ENCODE peak calls at places on chromosomes 2 and 18, in eight cellular contexts. F, U, D, R, G, O, Q and X are unnamed samples.
A peak's percentile ranks its signal among the peaks of the same experiment; 100 is the strongest.

GRCh38 chr2:10007921-10008808 is 35.2 kb upstream of the KLF11 start:
- DNase-seq in G (peak; percentile 36), F (no peak), O (no peak), D (no peak), R (peak; percentile 73), U (no peak), Q (no peak), X (no peak)

GRCh38 chr2:176392125-176392704 is 123.0 kb downstream of the MTX2 start:
- DNase-seq in R (no peak), U (peak; percentile 66), G (no peak), O (no peak), D (no peak), Q (no peak), F (no peak), X (no peak)

GRCh38 chr2:216388046-216388884 is 16.0 kb upstream of the MARCHF4 start:
- DNase-seq in O (no peak), Q (no peak), G (no peak), R (no peak), U (no peak), F (no peak), D (no peak), X (no peak)

GRCh38 chr2:173271825-173272224 is 82.8 kb upstream of the CDCA7 start:
- DNase-seq in R (no peak), G (no peak), F (no peak), O (no peak), D (no peak), U (no peak), Q (no peak), X (no peak)

GRCh38 chr2:202612145-202612544 is 22.6 kb upstream of the FAM117B start:
- DNase-seq in F (no peak), Q (no peak), D (no peak), G (no peak), U (no peak), O (no peak), R (no peak), X (no peak)

GRCh38 chr2:16561676-16562075 is 104.0 kb downstream of the CYRIA start:
- DNase-seq in O (no peak), U (no peak), F (no peak), Q (no peak), G (no peak), R (no peak), D (no peak), X (no peak)

GRCh38 chr2:120692691-120693090 is 43.0 kb upstream of the GLI2 start:
- DNase-seq in Q (no peak), U (no peak), F (no peak), R (no peak), G (no peak), O (no peak), D (no peak), X (no peak)

GRCh38 chr18:64409511-64409910 is 260.6 kb upstream of the LINC00305 start:
- DNase-seq in Q (peak; percentile 56), R (no peak), D (peak; percentile 33), F (no peak), O (peak; percentile 55), G (no peak), U (peak; percentile 16), X (no peak)

GRCh38 chr2:101038455-101039255 is 36.6 kb downstream of the RPL31 start:
- DNase-seq in Q (peak; percentile 19), F (no peak), O (peak; percentile 31), D (peak; percentile 11), G (no peak), U (no peak), R (no peak), X (no peak)

GRCh38 chr2:121803503-121803902 is 48.1 kb downstream of the TSN start:
- DNase-seq in R (no peak), F (no peak), G (no peak), O (no peak), Q (no peak), U (no peak), D (peak; percentile 76), X (no peak)

GRCh38 chr2:20931346-20931745 is 108.4 kb upstream of the LDAH start:
- DNase-seq in R (no peak), F (no peak), O (no peak), G (no peak), Q (no peak), U (no peak), D (no peak), X (no peak)

GRCh38 chr2:39216495-39217191 is 27.1 kb downstream of the CDKL4 start:
- DNase-seq in G (no peak), D (no peak), Q (peak; percentile 23), O (no peak), U (no peak), R (peak; percentile 64), F (no peak), X (no peak)

GRCh38 chr2:149290662-149291061 is 39.7 kb upstream of the LYPD6 start:
- DNase-seq in U (no peak), G (no peak), O (no peak), D (no peak), Q (no peak), R (no peak), F (no peak), X (no peak)

GRCh38 chr18:11274144-11274762 is 124.9 kb upstream of the PIEZO2 start:
- DNase-seq in D (no peak), R (no peak), Q (peak; percentile 28), F (no peak), G (no peak), O (no peak), U (no peak), X (no peak)

GRCh38 chr18:50231621-50232020 is 34.7 kb downstream of the CFAP53 start:
- DNase-seq in D (no peak), R (no peak), U (no peak), G (no peak), F (no peak), O (no peak), Q (peak; percentile 6), X (peak; percentile 38)

GRCh38 chr2:178895171-178895570 is 87.9 kb upstream of the TTN start:
- DNase-seq in F (no peak), R (no peak), D (no peak), U (no peak), Q (no peak), O (no peak), G (no peak), X (no peak)

GRCh38 chr2:228318218-228318617 is 136.7 kb upstream of the SPHKAP start:
- DNase-seq in G (no peak), Q (peak; percentile 34), O (peak; percentile 76), R (peak; percentile 54), D (no peak), F (no peak), U (peak; percentile 8), X (no peak)

GRCh38 chr2:70282439-70282838 is 11.1 kb downstream of the SNRPG start:
- DNase-seq in D (no peak), R (no peak), G (no peak), Q (no peak), U (no peak), F (no peak), O (no peak), X (no peak)

GRCh38 chr2:8487461-8487932 is 194.4 kb upstream of the ID2 start:
- DNase-seq in D (no peak), F (no peak), Q (no peak), G (no peak), R (no peak), U (peak; percentile 12), O (no peak), X (no peak)
- H3K4me3 ChIP-seq in D (no peak overlapping the region), F (no peak overlapping the region), Q (no peak overlapping the region), G (peak overlapping the region; percentile 30), R (no peak overlapping the region), U (no peak overlapping the region), O (no peak overlapping the region), X (no peak overlapping the region)

GRCh38 chr2:205764502-205764815 is 82.2 kb downstream of the NRP2 start:
- DNase-seq in U (no peak), O (no peak), G (no peak), F (no peak), R (peak; percentile 54), Q (no peak), D (no peak), X (no peak)
- H3K4me3 ChIP-seq in U (no peak overlapping the region), O (no peak overlapping the region), G (no peak overlapping the region), F (no peak overlapping the region), R (no peak overlapping the region), Q (no peak overlapping the region), D (no peak overlapping the region), X (no peak overlapping the region)

DNA sequence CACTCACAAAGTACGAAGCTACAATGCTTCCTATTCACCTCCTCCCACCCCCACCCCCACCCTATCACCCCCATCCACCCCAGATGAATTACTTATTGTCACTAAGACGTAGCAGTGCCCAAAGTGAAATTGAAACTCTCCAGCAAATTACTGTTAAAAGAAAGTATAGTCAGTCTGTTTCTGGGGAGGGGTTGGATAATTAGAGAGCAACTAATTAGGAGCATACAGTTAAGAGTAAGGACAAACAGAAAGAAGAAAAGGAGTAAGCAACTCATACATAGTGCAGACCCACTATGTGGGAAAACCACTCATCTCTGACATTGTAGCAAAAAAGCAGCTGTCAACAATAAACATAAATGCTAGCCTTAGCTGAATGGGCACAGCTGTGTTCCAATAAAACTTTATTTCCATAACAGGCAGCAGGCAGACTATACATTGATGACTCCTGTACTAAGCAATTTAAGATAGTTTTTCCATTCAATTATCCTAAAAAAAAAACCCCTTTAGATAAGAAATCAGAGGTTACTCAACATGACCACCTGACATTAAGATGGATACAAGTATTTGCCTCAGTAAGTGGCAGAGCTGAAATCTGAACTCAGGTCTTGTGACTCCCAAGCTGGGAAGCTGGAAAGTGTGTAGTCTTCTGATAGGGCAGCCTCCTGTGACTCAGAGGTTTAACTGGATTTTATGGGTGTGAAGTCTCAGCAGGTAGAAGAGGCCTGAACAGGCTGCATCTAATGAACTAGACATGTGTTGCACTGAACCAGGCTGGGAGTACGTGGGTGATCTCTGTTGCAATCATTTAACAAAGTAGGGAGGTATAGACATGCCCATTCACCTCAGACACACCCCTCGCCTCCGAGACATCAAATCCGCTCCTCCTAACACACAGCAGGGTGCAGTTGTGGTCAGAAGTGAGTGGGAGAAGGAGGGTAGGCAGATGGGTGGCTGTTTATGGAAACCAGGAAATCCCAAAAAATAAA is 171.8 kb upstream of the KLF7 start:
- DNase-seq in O (peak; percentile 45), D (no peak), G (no peak), R (no peak), U (peak; percentile 53), F (no peak), Q (peak; percentile 36), X (peak; percentile 53)
- H3K4me3 ChIP-seq in O (no peak overlapping the region), D (no peak overlapping the region), G (no peak overlapping the region), R (peak overlapping the region; percentile 29), U (no peak overlapping the region), F (no peak overlapping the region), Q (no peak overlapping the region), X (no peak overlapping the region)

GRCh38 chr2:201237486-201238241 is 22.7 kb upstream of the CASP8 start:
- DNase-seq in D (no peak), U (no peak), Q (no peak), F (no peak), G (no peak), O (no peak), R (no peak), X (no peak)

GRCh38 chr2:201233192-201234166 is 26.9 kb upstream of the CASP8 start:
- DNase-seq in G (peak; percentile 89), Q (peak; percentile 75), R (peak; percentile 76), D (peak; percentile 96), O (peak; percentile 89), U (no peak), F (no peak), X (no peak)

GRCh38 chr2:201232125-201232815 is 28.1 kb upstream of the CASP8 start:
- DNase-seq in O (peak; percentile 95), U (peak; percentile 86), Q (peak; percentile 96), D (peak; percentile 96), R (peak; percentile 92), G (peak; percentile 96), F (peak; percentile 73), X (peak; percentile 77)

GRCh38 chr2:201235865-201236811 is 24.2 kb upstream of the CASP8 start:
- DNase-seq in D (peak; percentile 83), O (peak; percentile 83), Q (peak; percentile 83), U (peak; percentile 84), G (peak; percentile 75), F (peak; percentile 46), R (peak; percentile 82), X (no peak)

GRCh38 chr2:201234167-201235139 is 25.9 kb upstream of the CASP8 start:
- DNase-seq in R (no peak), G (no peak), O (no peak), D (peak; percentile 40), U (no peak), F (no peak), Q (no peak), X (no peak)
- H3K4me3 ChIP-seq in R (no peak overlapping the region), G (peak overlapping the region; percentile 61), O (peak overlapping the region; percentile 42), D (peak overlapping the region; percentile 78), U (no peak overlapping the region), F (no peak overlapping the region), Q (no peak overlapping the region), X (no peak overlapping the region)